ENCODE peak calls at places on chromosomes 11 and 22, in ten cellular contexts. V is central memory CD4-positive, alpha-beta T cell; K is ovary; B is stimulated activated naive B cell treated with anti-CD40 and anti-IgM and Interleukin-4, amounts not matched to agents 10 μg/mL and 1 μg/mL and 100 μg/mL, for 72 hours; U is epithelial cell of proximal tubule; Q is HFFc6; T is A172; X is psoas muscle; E is retina; D is NCI-H1092. S is an unnamed sample.

GRCh38 chr11:95566151-95566670 is 223.4 kb downstream of the FAM76B start:
- DNase-seq in V (no peak), K (no peak), B (no peak), U (no peak), Q (no peak), T (no peak), X (no peak), E (no peak), D (no peak), S (no peak)

GRCh38 chr11:112822478-112823274 is 138.5 kb upstream of the NCAM1 start:
- DNase-seq in V (no peak), K (no peak), B (no peak), U (peak; percentile 35), Q (no peak), T (peak; percentile 8), X (no peak), E (no peak), D (peak; percentile 23), S (no peak)

GRCh38 chr11:108498046-108498815 is at the start of gene POGLUT3:
- DNase-seq in V (peak; percentile 44), K (peak; percentile 62), B (peak; percentile 23), U (no peak), Q (peak; percentile 23), T (peak; percentile 25), X (peak; percentile 61), E (peak; percentile 81), D (peak; percentile 76), S (peak; percentile 54)

GRCh38 chr11:34238533-34238932 is 119.3 kb downstream of the ABTB2 start:
- DNase-seq in V (no peak), K (no peak), B (no peak), U (no peak), Q (no peak), T (no peak), X (no peak), E (no peak), D (no peak), S (no peak)

GRCh38 chr11:95451682-95452081 is 220.7 kb upstream of the SESN3 start:
- DNase-seq in V (no peak), K (no peak), B (no peak), U (peak; percentile 32), Q (no peak), T (no peak), X (no peak), E (no peak), D (no peak), S (no peak)

GRCh38 chr22:38788016-38788415 is 5.9 kb downstream of the DNAL4 start:
- DNase-seq in V (no peak), K (peak; percentile 50), B (no peak), U (no peak), Q (no peak), T (peak; percentile 21), X (no peak), E (no peak), D (peak; percentile 14), S (no peak)

GRCh38 chr22:32584650-32585049 is 110.0 kb downstream of the FBXO7 start:
- DNase-seq in V (no peak), K (no peak), B (no peak), U (no peak), Q (peak; percentile 12), T (no peak), X (no peak), E (no peak), D (no peak), S (no peak)

GRCh38 chr22:23267225-23268043 is 87.1 kb downstream of the BCR start:
- DNase-seq in V (no peak), K (no peak), B (no peak), U (no peak), Q (no peak), T (no peak), X (no peak), E (no peak), D (no peak), S (no peak)

GRCh38 chr11:114132427-114132826 is 72.9 kb downstream of the ZBTB16 start:
- DNase-seq in V (no peak), K (no peak), B (no peak), U (no peak), Q (no peak), T (no peak), X (no peak), E (no peak), D (no peak), S (no peak)

GRCh38 chr22:35355744-35356420 is 25.0 kb upstream of the HMOX1 start:
- DNase-seq in V (no peak), K (no peak), B (no peak), U (no peak), Q (no peak), T (peak; percentile 14), X (no peak), E (no peak), D (no peak), S (no peak)

GRCh38 chr11:63941901-63942300 is 3.1 kb downstream of the NAA40 start:
- DNase-seq in V (no peak), K (no peak), B (no peak), U (no peak), Q (no peak), T (no peak), X (no peak), E (no peak), D (no peak), S (no peak)

GRCh38 chr11:456533-456932 is 6.5 kb downstream of the PTDSS2 start:
- DNase-seq in V (peak; percentile 64), K (no peak), B (no peak), U (no peak), Q (no peak), T (no peak), X (peak; percentile 0), E (no peak), D (no peak), S (no peak)

GRCh38 chr22:17828502-17829080 is 54.3 kb upstream of the BID start:
- DNase-seq in V (no peak), K (no peak), B (no peak), U (no peak), Q (no peak), T (no peak), X (no peak), E (no peak), D (no peak), S (no peak)

GRCh38 chr11:134441706-134442105 is 29.7 kb upstream of the B3GAT1 start:
- DNase-seq in V (no peak), K (no peak), B (no peak), U (no peak), Q (no peak), T (no peak), X (no peak), E (no peak), D (no peak), S (no peak)

GRCh38 chr22:23036684-23037428 is 33.5 kb upstream of the GNAZ start:
- DNase-seq in V (no peak), K (no peak), B (no peak), U (no peak), Q (peak; percentile 64), T (peak; percentile 45), X (no peak), E (peak; percentile 22), D (no peak), S (no peak)

GRCh38 chr11:340539-341512 is 20.2 kb upstream of the IFITM3 start:
- DNase-seq in V (no peak), K (no peak), B (no peak), U (no peak), Q (no peak), T (no peak), X (no peak), E (no peak), D (no peak), S (no peak)

GRCh38 chr22:36369922-36370781 is 17.6 kb downstream of the MYH9 start:
- DNase-seq in V (no peak), K (peak; percentile 60), B (peak; percentile 55), U (no peak), Q (peak; percentile 59), T (no peak), X (peak; percentile 34), E (peak; percentile 50), D (no peak), S (no peak)

GRCh38 chr11:2097998-2098690 is 41.0 kb downstream of the IGF2 start:
- DNase-seq in V (no peak), K (no peak), B (no peak), U (no peak), Q (no peak), T (no peak), X (no peak), E (no peak), D (no peak), S (no peak)

GRCh38 chr11:36104660-36104992 is 160.8 kb downstream of the LDLRAD3 start:
- DNase-seq in V (no peak), K (no peak), B (no peak), U (no peak), Q (no peak), T (no peak), X (no peak), E (no peak), D (no peak), S (no peak)

GRCh38 chr11:127492025-127492424 is 491.5 kb upstream of the KIRREL3 start:
- DNase-seq in V (no peak), K (no peak), B (no peak), U (peak; percentile 46), Q (no peak), T (peak; percentile 1), X (no peak), E (no peak), D (no peak), S (no peak)

GRCh38 chr22:23163665-23164064 is 16.6 kb upstream of the BCR start:
- DNase-seq in V (no peak), K (peak; percentile 75), B (no peak), U (no peak), Q (no peak), T (no peak), X (peak; percentile 37), E (no peak), D (peak; percentile 69), S (peak; percentile 75)

GRCh38 chr11:56698795-56699194 is at the start of gene OR9G1:
- DNase-seq in V (no peak), K (no peak), B (no peak), U (no peak), Q (no peak), T (no peak), X (no peak), E (no peak), D (no peak), S (no peak)

GRCh38 chr22:33126881-33127280 is 68.7 kb upstream of the SYN3 start:
- DNase-seq in V (no peak), K (no peak), B (no peak), U (no peak), Q (no peak), T (peak; percentile 14), X (no peak), E (no peak), D (peak; percentile 15), S (no peak)

GRCh38 chr11:67411785-67412152 is 3.7 kb upstream of the CARNS1 start:
- DNase-seq in V (no peak), K (no peak), B (no peak), U (no peak), Q (no peak), T (no peak), X (no peak), E (no peak), D (no peak), S (no peak)

GRCh38 chr22:17563936-17564391 is 666 bp downstream of the SLC25A18 start:
- DNase-seq in V (no peak), K (peak; percentile 73), B (no peak), U (no peak), Q (peak; percentile 53), T (no peak), X (peak; percentile 39), E (no peak), D (no peak), S (no peak)

GRCh38 chr11:443542-444199 is 1.9 kb upstream of the ANO9 start:
- DNase-seq in V (no peak), K (no peak), B (no peak), U (no peak), Q (no peak), T (peak; percentile 41), X (no peak), E (peak; percentile 50), D (no peak), S (no peak)

GRCh38 chr22:45469573-45470383 is 32.9 kb upstream of the FBLN1 start:
- DNase-seq in V (no peak), K (no peak), B (no peak), U (no peak), Q (peak; percentile 47), T (no peak), X (no peak), E (no peak), D (no peak), S (no peak)

GRCh38 chr11:11572386-11572785 is 49.4 kb downstream of the GALNT18 start:
- DNase-seq in V (no peak), K (no peak), B (no peak), U (no peak), Q (no peak), T (no peak), X (no peak), E (no peak), D (no peak), S (no peak)

S was measured in ureter.